ENCODE peak calls at places on chromosome 17, in six cellular contexts. O is NCI-H774; D is cardiac fibroblast; C is stimulated activated CD4-positive, alpha-beta T cell treated with anti-CD3 and anti-CD28 coated beads, Interleukin-12 subunit alpha, Interleukin-12 subunit beta, amount 100 ng/mL, for 4 hours; E is GM19239; Z is tibial nerve. K is an unnamed sample.

GRCh38 chr17:48102700-48103378 is 1.6 kb upstream of the CBX1 start:
- DNase-seq in O (no peak), D (peak), C (no peak), E (no peak), Z (no peak), K (peak)

GRCh38 chr17:8345052-8345690 is 5.5 kb downstream of the ODF4 start:
- DNase-seq in O (no peak), D (no peak), C (no peak), E (no peak), Z (no peak), K (no peak)

GRCh38 chr17:3966720-3967363 is 2.6 kb upstream of the ATP2A3 start:
- DNase-seq in O (no peak), D (no peak), C (no peak), E (no peak), Z (no peak), K (no peak)

GRCh38 chr17:63631626-63632025 is 9.4 kb downstream of the MAP3K3 start:
- DNase-seq in O (no peak), D (no peak), C (no peak), E (no peak), Z (no peak), K (no peak)

GRCh38 chr17:57514614-57515013 is 230.5 kb downstream of the CCDC182 start:
- DNase-seq in O (no peak), D (no peak), C (no peak), E (no peak), Z (no peak), K (no peak)

GRCh38 chr17:80025140-80025539 is 10.5 kb downstream of the TBC1D16 start:
- DNase-seq in O (peak), D (no peak), C (no peak), E (no peak), Z (no peak), K (no peak)

GRCh38 chr17:1144139-1144538 is 35.6 kb downstream of the ABR start:
- DNase-seq in O (no peak), D (no peak), C (no peak), E (no peak), Z (no peak), K (no peak)

GRCh38 chr17:35449371-35449931 is 885 bp upstream of the SLFN13 start:
- DNase-seq in O (no peak), D (peak), C (no peak), E (no peak), Z (no peak), K (no peak)

GRCh38 chr17:62892069-62892675 is 73.9 kb upstream of the TANC2 start:
- DNase-seq in O (no peak), D (peak), C (no peak), E (no peak), Z (no peak), K (no peak)

GRCh38 chr17:46135879-46136562 is 57.2 kb downstream of the KANSL1 start:
- DNase-seq in O (no peak), D (no peak), C (no peak), E (no peak), Z (no peak), K (no peak)

GRCh38 chr17:10729334-10730193 is at the start of gene TMEM220:
- DNase-seq in O (no peak), D (peak), C (peak), E (peak), Z (peak), K (peak)

GRCh38 chr17:50079334-50080095 is 15.6 kb upstream of the PDK2 start:
- DNase-seq in O (no peak), D (peak), C (no peak), E (peak), Z (no peak), K (no peak)

GRCh38 chr17:700504-701094 is 14.0 kb downstream of the VPS53 start:
- DNase-seq in O (peak), D (peak), C (no peak), E (peak), Z (no peak), K (peak)

GRCh38 chr17:76155988-76156661 is 15.1 kb upstream of the FOXJ1 start:
- DNase-seq in O (no peak), D (no peak), C (no peak), E (no peak), Z (no peak), K (no peak)

GRCh38 chr17:41635121-41636097 is 11.0 kb upstream of the KRT17 start:
- DNase-seq in O (no peak), D (no peak), C (no peak), E (no peak), Z (peak), K (no peak)

GRCh38 chr17:57523926-57524634 is 221.0 kb downstream of the CCDC182 start:
- DNase-seq in O (peak), D (peak), C (no peak), E (no peak), Z (no peak), K (no peak)

GRCh38 chr17:76179496-76180467 is 38.7 kb upstream of the FOXJ1 start:
- DNase-seq in O (no peak), D (peak), C (no peak), E (peak), Z (no peak), K (peak)

GRCh38 chr17:64641499-64641898 is 20.6 kb downstream of the SMURF2 start:
- DNase-seq in O (no peak), D (peak), C (no peak), E (no peak), Z (no peak), K (no peak)

GRCh38 chr17:45248132-45248936 is 13.6 kb downstream of the SPATA32 start:
- DNase-seq in O (peak), D (no peak), C (peak), E (peak), Z (no peak), K (peak)

GRCh38 chr17:80002690-80003490 is 32.8 kb downstream of the TBC1D16 start:
- DNase-seq in O (no peak), D (no peak), C (no peak), E (no peak), Z (no peak), K (no peak)

GRCh38 chr17:43632231-43632630 is 29.5 kb downstream of the MEOX1 start:
- DNase-seq in O (no peak), D (no peak), C (no peak), E (no peak), Z (no peak), K (no peak)

GRCh38 chr17:75791251-75791650 is 6.6 kb downstream of the UNK start:
- DNase-seq in O (no peak), D (no peak), C (no peak), E (no peak), Z (no peak), K (no peak)

GRCh38 chr17:75542728-75543336 is 17.3 kb downstream of the LLGL2 start:
- DNase-seq in O (no peak), D (no peak), C (no peak), E (no peak), Z (no peak), K (no peak)

GRCh38 chr17:83200231-83200699 is 120.9 kb downstream of the METRNL start:
- DNase-seq in O (no peak), D (peak), C (no peak), E (no peak), Z (peak), K (peak)

GRCh38 chr17:44942456-44942855 is 5.1 kb downstream of the KIF18B start:
- DNase-seq in O (no peak), D (no peak), C (no peak), E (no peak), Z (no peak), K (no peak)

GRCh38 chr17:18258356-18259038 is at the start of gene FLII:
- DNase-seq in O (peak), D (no peak), C (peak), E (peak), Z (no peak), K (peak)

GRCh38 chr17:81173354-81173753 is 7.3 kb upstream of the AATK start:
- DNase-seq in O (no peak), D (no peak), C (no peak), E (no peak), Z (no peak), K (no peak)

GRCh38 chr17:81986606-81987005 is 9.2 kb downstream of the ASPSCR1 start:
- DNase-seq in O (no peak), D (no peak), C (no peak), E (no peak), Z (no peak), K (no peak)

GRCh38 chr17:74198694-74199093 is 4.8 kb upstream of the RPL38 start:
- DNase-seq in O (no peak), D (no peak), C (no peak), E (no peak), Z (no peak), K (no peak)

GRCh38 chr17:73856585-73856984 is 212.3 kb upstream of the SDK2 start:
- DNase-seq in O (no peak), D (no peak), C (no peak), E (no peak), Z (no peak), K (no peak)